ENCODE peak calls at places on chromosomes 7 and 10, in six cellular contexts. G is heart right ventricle, R is pancreas, Y is ovary, X is astrocyte, U is psoas muscle. B is an unnamed sample.

GRCh38 chr10:11533328-11533781 is 78.1 kb downstream of the USP6NL start:
- DNase-seq in G (no peak), R (no peak), Y (no peak), X (no peak), U (no peak), B (no peak)

GRCh38 chr10:75235375-75236177 is at the start of gene COMTD1:
- DNase-seq in G (peak), R (peak), Y (peak), X (peak), U (peak), B (peak)

GRCh38 chr10:17349717-17350116 is 104.7 kb downstream of the ST8SIA6 start:
- DNase-seq in G (no peak), R (no peak), Y (no peak), X (peak), U (no peak), B (no peak)

GRCh38 chr7:32506266-32507054 is 11.2 kb downstream of the AVL9 start:
- DNase-seq in G (no peak), R (no peak), Y (no peak), X (peak), U (no peak), B (no peak)

GRCh38 chr10:72502581-72502980 is 123.3 kb downstream of the MICU1 start:
- DNase-seq in G (no peak), R (no peak), Y (no peak), X (no peak), U (no peak), B (no peak)

GRCh38 chr10:88110355-88110754 is 246.9 kb downstream of the PTEN start:
- DNase-seq in G (no peak), R (no peak), Y (no peak), X (peak), U (no peak), B (no peak)

GRCh38 chr7:24778543-24779282 is 21.4 kb upstream of the GSDME start:
- DNase-seq in G (no peak), R (no peak), Y (peak), X (peak), U (peak), B (peak)

GRCh38 chr7:116249969-116250553 is 39.7 kb downstream of the TES start:
- DNase-seq in G (no peak), R (no peak), Y (no peak), X (peak), U (no peak), B (no peak)

GRCh38 chr7:51472017-51472296 is 155.3 kb upstream of the COBL start:
- DNase-seq in G (no peak), R (no peak), Y (no peak), X (no peak), U (no peak), B (no peak)

GRCh38 chr7:36284470-36284869 is 105.2 kb upstream of the ANLN start:
- DNase-seq in G (no peak), R (no peak), Y (no peak), X (no peak), U (no peak), B (no peak)

GRCh38 chr7:16223963-16224707 is 197.2 kb downstream of the CRPPA start:
- DNase-seq in G (no peak), R (no peak), Y (no peak), X (no peak), U (no peak), B (no peak)

GRCh38 chr10:24642921-24643678 is 80.6 kb downstream of the ARHGAP21 start:
- DNase-seq in G (peak), R (no peak), Y (no peak), X (peak), U (no peak), B (no peak)

GRCh38 chr7:147658392-147658791 is 932.2 kb upstream of the C7orf33 start:
- DNase-seq in G (no peak), R (no peak), Y (no peak), X (no peak), U (no peak), B (no peak)

GRCh38 chr7:158603773-158604755 is 16.4 kb upstream of the PTPRN2 start:
- DNase-seq in G (no peak), R (no peak), Y (no peak), X (no peak), U (no peak), B (no peak)

GRCh38 chr7:106568680-106569499 is 92.1 kb downstream of the CCDC71L start:
- DNase-seq in G (no peak), R (no peak), Y (no peak), X (peak), U (no peak), B (no peak)

GRCh38 chr7:68058014-68058413 is 1061.4 kb downstream of the TYW1 start:
- DNase-seq in G (no peak), R (no peak), Y (no peak), X (no peak), U (no peak), B (no peak)

GRCh38 chr7:47451851-47452205 is 130.1 kb downstream of the TNS3 start:
- DNase-seq in G (no peak), R (no peak), Y (no peak), X (peak), U (no peak), B (no peak)

GRCh38 chr10:117189557-117189956 is 7.7 kb upstream of the KCNK18 start:
- DNase-seq in G (no peak), R (no peak), Y (no peak), X (no peak), U (no peak), B (no peak)

GRCh38 chr10:71087622-71088021 is 124.7 kb upstream of the UNC5B start:
- DNase-seq in G (no peak), R (peak), Y (no peak), X (no peak), U (no peak), B (no peak)

GRCh38 chr7:135385209-135385608 is 124.7 kb downstream of the CNOT4 start:
- DNase-seq in G (peak), R (no peak), Y (peak), X (peak), U (peak), B (peak)

GRCh38 chr7:78139335-78139734 is 340.8 kb downstream of the PHTF2 start:
- DNase-seq in G (no peak), R (no peak), Y (no peak), X (peak), U (no peak), B (no peak)

GRCh38 chr10:68212721-68213352 is 19.1 kb downstream of the ATOH7 start:
- DNase-seq in G (no peak), R (no peak), Y (no peak), X (peak), U (no peak), B (no peak)

GRCh38 chr10:24597961-24598360 is 125.7 kb downstream of the ARHGAP21 start:
- DNase-seq in G (no peak), R (no peak), Y (no peak), X (no peak), U (no peak), B (no peak)

GRCh38 chr10:27360581-27361172 is 120.1 kb upstream of the ACBD5 start:
- DNase-seq in G (peak), R (peak), Y (peak), X (peak), U (peak), B (peak)

GRCh38 chr10:103147645-103148044 is 45.4 kb downstream of the NT5C2 start:
- DNase-seq in G (no peak), R (no peak), Y (no peak), X (no peak), U (no peak), B (no peak)

GRCh38 chr10:122252805-122253204 is 18.3 kb upstream of the BTBD16 start:
- DNase-seq in G (no peak), R (no peak), Y (no peak), X (peak), U (no peak), B (no peak)

GRCh38 chr10:34058922-34059614 is 724.6 kb upstream of the NRP1 start:
- DNase-seq in G (no peak), R (no peak), Y (no peak), X (no peak), U (no peak), B (no peak)

DNA sequence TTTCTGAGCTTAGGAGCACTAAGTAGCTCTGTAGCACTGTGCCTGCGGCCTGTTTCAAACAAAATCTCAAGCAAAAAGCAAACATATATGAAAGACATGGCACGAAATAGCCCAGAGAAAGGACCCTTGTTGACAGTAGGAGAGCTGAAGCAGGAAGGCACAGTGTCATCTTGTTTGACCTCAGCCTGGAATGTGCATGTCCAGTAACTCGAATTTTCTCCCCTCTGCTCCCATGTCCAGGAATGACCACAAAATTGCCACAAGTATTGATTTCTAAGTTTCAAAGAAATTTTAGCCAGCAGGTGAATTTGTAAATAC is 301.0 kb downstream of the CCDC3 start:
- DNase-seq in G (no peak), R (no peak), Y (no peak), X (no peak), U (no peak), B (no peak)
- H3K27ac ChIP-seq in G (no peak), R (no peak), Y (no peak), X (no peak), U (no peak), B (peak)

GRCh38 chr10:86972613-86973380 is 4.5 kb downstream of the ADIRF start:
- DNase-seq in G (no peak), R (peak), Y (peak), X (no peak), U (no peak), B (no peak)
- H3K27ac ChIP-seq in G (no peak), R (peak), Y (peak), X (no peak), U (peak), B (no peak)

GRCh38 chr7:130065500-130066152 is 4.7 kb upstream of the KLHDC10 start:
- DNase-seq in G (no peak), R (no peak), Y (no peak), X (no peak), U (no peak), B (no peak)

GRCh38 chr7:130070900-130071622 is 727 bp downstream of the KLHDC10 start:
- DNase-seq in G (no peak), R (no peak), Y (no peak), X (peak), U (no peak), B (no peak)

GRCh38 chr7:130071701-130072622 is 1.6 kb downstream of the KLHDC10 start:
- DNase-seq in G (peak), R (no peak), Y (peak), X (peak), U (no peak), B (no peak)

GRCh38 chr7:130069978-130070899 is at the start of gene KLHDC10:
- DNase-seq in G (peak), R (peak), Y (peak), X (peak), U (peak), B (peak)

GRCh38 chr7:130069179-130069977 is 956 bp upstream of the KLHDC10 start:
- DNase-seq in G (no peak), R (no peak), Y (no peak), X (no peak), U (no peak), B (no peak)
- H3K27ac ChIP-seq in G (peak), R (peak), Y (no peak), X (peak), U (peak), B (peak)

DNA sequence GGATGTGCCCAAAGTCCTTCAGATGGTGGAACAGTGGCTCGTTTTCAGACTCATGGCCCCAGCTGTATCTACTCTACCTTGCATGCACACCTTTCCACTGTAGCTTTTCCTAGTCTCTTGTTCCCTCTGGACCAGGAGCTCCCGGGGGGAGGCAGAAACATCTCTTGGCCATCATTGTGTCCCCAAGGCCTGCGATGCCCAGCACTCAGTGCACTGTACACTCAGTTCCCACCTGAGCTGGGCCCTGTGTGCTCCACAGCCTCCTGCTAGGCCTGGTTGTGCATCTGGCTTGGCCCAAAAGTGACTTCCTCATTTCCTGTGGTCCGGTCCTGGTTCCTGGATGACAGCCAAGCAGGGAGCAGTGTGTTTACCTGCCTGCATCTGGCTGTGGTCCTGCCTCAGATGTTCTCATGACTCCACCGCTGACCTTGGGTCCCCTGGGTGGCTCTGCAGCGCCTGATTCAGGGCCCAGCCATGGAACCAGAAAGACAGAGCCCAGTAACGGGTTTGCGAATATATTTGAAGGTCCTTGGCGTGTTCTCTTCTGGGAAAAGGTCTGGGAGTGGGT is 9.9 kb upstream of the DOCK1 start:
- DNase-seq in G (no peak), R (no peak), Y (no peak), X (no peak), U (no peak), B (no peak)
- H3K27ac ChIP-seq in G (no peak), R (no peak), Y (no peak), X (no peak), U (no peak), B (no peak)